ENCODE peak calls at places on chromosomes 5 and 9, in nine cellular contexts. Q is T47D; S is KG1; E is stimulated activated naive CD8-positive, alpha-beta T cell treated with anti-CD3 and anti-CD28 coated beads, Interleukin-15, amount 100 ng/mL, for 72 hours; I is NCI-H1092; R is mammary epithelial cell; C is HuH-7; J is A549; A is cardiac muscle cell. W is an unnamed sample.

GRCh38 chr5:77186990-77187389 is 23.5 kb upstream of the PDE8B start:
- DNase-seq in Q (peak; percentile 39), S (no peak), E (no peak), I (no peak), R (no peak), C (no peak), J (no peak), A (no peak), W (no peak)

GRCh38 chr9:38620483-38621433 is at the start of gene ANKRD18A:
- DNase-seq in Q (peak; percentile 95), S (no peak), E (peak; percentile 84), I (peak; percentile 94), R (peak; percentile 95), C (peak; percentile 26), J (peak; percentile 96), A (peak; percentile 92), W (peak; percentile 91)

GRCh38 chr5:133873936-133874585 is 94.4 kb downstream of the C5orf15 start:
- DNase-seq in Q (no peak), S (no peak), E (peak; percentile 20), I (no peak), R (peak; percentile 10), C (no peak), J (no peak), A (no peak), W (no peak)

GRCh38 chr9:11257992-11258391 is 645.2 kb upstream of the PTPRD start:
- DNase-seq in Q (no peak), S (no peak), E (no peak), I (no peak), R (no peak), C (no peak), J (no peak), A (peak; percentile 71), W (no peak)

GRCh38 chr5:114391321-114391720 is 29.5 kb downstream of the KCNN2 start:
- DNase-seq in Q (no peak), S (no peak), E (no peak), I (no peak), R (no peak), C (no peak), J (no peak), A (no peak), W (no peak)

GRCh38 chr5:141547488-141547887 is 58.6 kb downstream of the PCDHGC5 start:
- DNase-seq in Q (no peak), S (no peak), E (no peak), I (no peak), R (no peak), C (no peak), J (peak; percentile 67), A (peak; percentile 33), W (no peak)

GRCh38 chr5:76604838-76605237 is 18.4 kb downstream of the F2RL2 start:
- DNase-seq in Q (no peak), S (no peak), E (no peak), I (no peak), R (no peak), C (no peak), J (no peak), A (no peak), W (no peak)

GRCh38 chr5:166436857-166437256 is 1854.6 kb upstream of the WWC1 start:
- DNase-seq in Q (no peak), S (no peak), E (no peak), I (no peak), R (no peak), C (no peak), J (no peak), A (no peak), W (peak; percentile 11)

GRCh38 chr9:132411091-132411508 is 1.1 kb downstream of the CFAP77 start:
- DNase-seq in Q (peak; percentile 89), S (peak; percentile 14), E (peak; percentile 80), I (peak; percentile 60), R (peak; percentile 52), C (peak; percentile 78), J (peak; percentile 73), A (peak; percentile 70), W (peak; percentile 77)